ENCODE peak calls at places on chromosomes 7 and 10, in five cellular contexts. One of them, this sample, is unnamed.

GRCh38 chr7:97118306-97118917 is 914 bp downstream of the SDHAF3 start:
- DNase-seq in GM13977: no peak
- DNase-seq in right lobe of liver: no peak
- DNase-seq in upper lobe of right lung: no peak
- DNase-seq in kidney: no peak
- DNase-seq in this sample: no peak

GRCh38 chr10:128061306-128062300 is 64.6 kb downstream of the MKI67 start:
- DNase-seq in GM13977: no peak
- DNase-seq in right lobe of liver: no peak
- DNase-seq in upper lobe of right lung: peak; percentile 9
- DNase-seq in kidney: peak; percentile 24
- DNase-seq in this sample: peak; percentile 38

GRCh38 chr7:7122033-7122478 is 60.3 kb upstream of the C1GALT1 start:
- DNase-seq in GM13977: no peak
- DNase-seq in right lobe of liver: no peak
- DNase-seq in upper lobe of right lung: no peak
- DNase-seq in kidney: no peak
- DNase-seq in this sample: no peak

GRCh38 chr10:80509403-80510161 is 28.1 kb upstream of the SH2D4B start:
- DNase-seq in GM13977: no peak
- DNase-seq in right lobe of liver: no peak
- DNase-seq in upper lobe of right lung: no peak
- DNase-seq in kidney: peak; percentile 77
- DNase-seq in this sample: no peak

GRCh38 chr7:67392596-67393438 is 396.2 kb downstream of the TYW1 start:
- DNase-seq in GM13977: no peak
- DNase-seq in right lobe of liver: no peak
- DNase-seq in upper lobe of right lung: no peak
- DNase-seq in kidney: no peak
- DNase-seq in this sample: peak; percentile 10

GRCh38 chr10:47260505-47261111 is 39.4 kb upstream of the GDF10 start:
- DNase-seq in GM13977: no peak
- DNase-seq in right lobe of liver: no peak
- DNase-seq in upper lobe of right lung: no peak
- DNase-seq in kidney: no peak
- DNase-seq in this sample: no peak

GRCh38 chr7:127943541-127944521 is 87.4 kb downstream of the LRRC4 start:
- DNase-seq in GM13977: no peak
- DNase-seq in right lobe of liver: no peak
- DNase-seq in upper lobe of right lung: no peak
- DNase-seq in kidney: no peak
- DNase-seq in this sample: no peak

GRCh38 chr10:71713135-71714040 is 6.2 kb downstream of the C10orf105 start:
- DNase-seq in GM13977: no peak
- DNase-seq in right lobe of liver: no peak
- DNase-seq in upper lobe of right lung: peak; percentile 79
- DNase-seq in kidney: peak; percentile 92
- DNase-seq in this sample: no peak

GRCh38 chr7:132112111-132112510 is 464.2 kb downstream of the PLXNA4 start:
- DNase-seq in GM13977: no peak
- DNase-seq in right lobe of liver: no peak
- DNase-seq in upper lobe of right lung: no peak
- DNase-seq in kidney: no peak
- DNase-seq in this sample: no peak

GRCh38 chr7:114959931-114960330 is 38.0 kb downstream of the MDFIC start:
- DNase-seq in GM13977: peak; percentile 12
- DNase-seq in right lobe of liver: no peak
- DNase-seq in upper lobe of right lung: no peak
- DNase-seq in kidney: no peak
- DNase-seq in this sample: no peak

GRCh38 chr10:80163741-80164341 is 31.3 kb downstream of the PLAC9 start:
- DNase-seq in GM13977: no peak
- DNase-seq in right lobe of liver: no peak
- DNase-seq in upper lobe of right lung: no peak
- DNase-seq in kidney: no peak
- DNase-seq in this sample: peak; percentile 60

GRCh38 chr10:22433875-22434274 is 88.6 kb downstream of the SPAG6 start:
- DNase-seq in GM13977: no peak
- DNase-seq in right lobe of liver: no peak
- DNase-seq in upper lobe of right lung: no peak
- DNase-seq in kidney: no peak
- DNase-seq in this sample: no peak

GRCh38 chr10:120598377-120598776 is 141.3 kb downstream of the PLPP4 start:
- DNase-seq in GM13977: no peak
- DNase-seq in right lobe of liver: no peak
- DNase-seq in upper lobe of right lung: no peak
- DNase-seq in kidney: no peak
- DNase-seq in this sample: no peak

GRCh38 chr7:29177963-29178612 is 16.5 kb upstream of the CHN2 start:
- DNase-seq in GM13977: no peak
- DNase-seq in right lobe of liver: peak; percentile 55
- DNase-seq in upper lobe of right lung: peak; percentile 74
- DNase-seq in kidney: peak; percentile 74
- DNase-seq in this sample: no peak

GRCh38 chr10:90326498-90327267 is 531.2 kb downstream of the HTR7 start:
- DNase-seq in GM13977: no peak
- DNase-seq in right lobe of liver: no peak
- DNase-seq in upper lobe of right lung: no peak
- DNase-seq in kidney: no peak
- DNase-seq in this sample: no peak

GRCh38 chr7:148903504-148903903 is 19.4 kb upstream of the EZH2 start:
- DNase-seq in GM13977: no peak
- DNase-seq in right lobe of liver: no peak
- DNase-seq in upper lobe of right lung: no peak
- DNase-seq in kidney: no peak
- DNase-seq in this sample: no peak

GRCh38 chr7:17633099-17633498 is 307.2 kb downstream of the SNX13 start:
- DNase-seq in GM13977: no peak
- DNase-seq in right lobe of liver: no peak
- DNase-seq in upper lobe of right lung: no peak
- DNase-seq in kidney: no peak
- DNase-seq in this sample: no peak

GRCh38 chr10:130757821-130758489 is 553.6 kb downstream of the TCERG1L start:
- DNase-seq in GM13977: no peak
- DNase-seq in right lobe of liver: no peak
- DNase-seq in upper lobe of right lung: peak; percentile 38
- DNase-seq in kidney: peak; percentile 64
- DNase-seq in this sample: peak; percentile 77

GRCh38 chr7:129702316-129702715 is 90.8 kb downstream of the NRF1 start:
- DNase-seq in GM13977: no peak
- DNase-seq in right lobe of liver: no peak
- DNase-seq in upper lobe of right lung: no peak
- DNase-seq in kidney: no peak
- DNase-seq in this sample: no peak

GRCh38 chr10:43344051-43344450 is 27.4 kb upstream of the FXYD4 start:
- DNase-seq in GM13977: no peak
- DNase-seq in right lobe of liver: no peak
- DNase-seq in upper lobe of right lung: no peak
- DNase-seq in kidney: no peak
- DNase-seq in this sample: no peak

GRCh38 chr7:95324396-95324795 is at the start of gene PON1:
- DNase-seq in GM13977: no peak
- DNase-seq in right lobe of liver: peak; percentile 63
- DNase-seq in upper lobe of right lung: no peak
- DNase-seq in kidney: no peak
- DNase-seq in this sample: no peak

GRCh38 chr10:128121750-128122412 is 4.3 kb downstream of the MKI67 start:
- DNase-seq in GM13977: no peak
- DNase-seq in right lobe of liver: no peak
- DNase-seq in upper lobe of right lung: no peak
- DNase-seq in kidney: no peak
- DNase-seq in this sample: no peak

GRCh38 chr10:89946106-89946505 is 244.7 kb downstream of the KIF20B start:
- DNase-seq in GM13977: no peak
- DNase-seq in right lobe of liver: no peak
- DNase-seq in upper lobe of right lung: no peak
- DNase-seq in kidney: no peak
- DNase-seq in this sample: no peak

GRCh38 chr7:156160811-156161210 is 348.5 kb upstream of the SHH start:
- DNase-seq in GM13977: no peak
- DNase-seq in right lobe of liver: no peak
- DNase-seq in upper lobe of right lung: peak; percentile 72
- DNase-seq in kidney: peak; percentile 76
- DNase-seq in this sample: no peak

GRCh38 chr10:43360086-43360485 is 11.3 kb upstream of the FXYD4 start:
- DNase-seq in GM13977: no peak
- DNase-seq in right lobe of liver: no peak
- DNase-seq in upper lobe of right lung: no peak
- DNase-seq in kidney: no peak
- DNase-seq in this sample: no peak

GRCh38 chr7:22173884-22174573 is 182.9 kb downstream of the RAPGEF5 start:
- DNase-seq in GM13977: peak; percentile 19
- DNase-seq in right lobe of liver: no peak
- DNase-seq in upper lobe of right lung: no peak
- DNase-seq in kidney: no peak
- DNase-seq in this sample: no peak

GRCh38 chr7:144035385-144035784 is 13.4 kb upstream of the OR2A5 start:
- DNase-seq in GM13977: no peak
- DNase-seq in right lobe of liver: no peak
- DNase-seq in upper lobe of right lung: no peak
- DNase-seq in kidney: no peak
- DNase-seq in this sample: no peak

DNA sequence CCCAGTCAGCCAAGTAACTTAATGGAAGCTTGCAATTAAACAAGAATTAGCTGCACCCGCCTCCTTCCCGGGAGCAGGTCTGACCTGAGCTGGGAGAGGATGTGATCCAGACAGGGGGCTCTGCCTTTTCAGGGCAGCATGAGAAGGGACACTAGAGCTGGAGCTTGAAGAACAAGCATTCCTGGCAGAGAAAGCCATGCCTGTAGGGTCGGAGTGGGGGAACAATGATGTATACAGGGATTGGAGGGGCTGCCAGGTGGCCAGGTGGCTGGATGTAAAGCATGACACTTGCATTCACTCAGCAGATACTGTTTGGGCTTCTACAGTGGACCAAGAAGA is 112.5 kb downstream of the GRK5 start:
- DNase-seq in GM13977: no peak
- DNase-seq in right lobe of liver: no peak
- DNase-seq in upper lobe of right lung: no peak
- DNase-seq in kidney: no peak
- DNase-seq in this sample: no peak
- TF ChIP-seq CTCF in GM13977: no peak
- TF ChIP-seq CTCF in right lobe of liver: no peak
- TF ChIP-seq CTCF in upper lobe of right lung: no peak
- TF ChIP-seq CTCF in kidney: no peak
- TF ChIP-seq CTCF in this sample: no peak

GRCh38 chr10:31927597-31928530 is 767 bp downstream of the ARHGAP12 start:
- DNase-seq in GM13977: peak; percentile 69
- DNase-seq in right lobe of liver: peak; percentile 63
- DNase-seq in upper lobe of right lung: peak; percentile 81
- DNase-seq in kidney: peak; percentile 87
- DNase-seq in this sample: no peak
- TF ChIP-seq CTCF in GM13977: no peak
- TF ChIP-seq CTCF in right lobe of liver: no peak
- TF ChIP-seq CTCF in upper lobe of right lung: peak; percentile 30
- TF ChIP-seq CTCF in kidney: peak; percentile 35
- TF ChIP-seq CTCF in this sample: peak; percentile 68

GRCh38 chr10:44462338-44462914 is 77.5 kb upstream of the CXCL12 start:
- DNase-seq in GM13977: no peak
- DNase-seq in right lobe of liver: no peak
- DNase-seq in upper lobe of right lung: no peak
- DNase-seq in kidney: no peak
- DNase-seq in this sample: no peak

GRCh38 chr10:44458671-44459403 is 73.9 kb upstream of the CXCL12 start:
- DNase-seq in GM13977: no peak
- DNase-seq in right lobe of liver: no peak
- DNase-seq in upper lobe of right lung: no peak
- DNase-seq in kidney: peak; percentile 58
- DNase-seq in this sample: no peak

GRCh38 chr10:44460499-44460898 is 75.6 kb upstream of the CXCL12 start:
- DNase-seq in GM13977: no peak
- DNase-seq in right lobe of liver: no peak
- DNase-seq in upper lobe of right lung: no peak
- DNase-seq in kidney: no peak
- DNase-seq in this sample: no peak

GRCh38 chr10:44459677-44460076 is 74.8 kb upstream of the CXCL12 start:
- DNase-seq in GM13977: no peak
- DNase-seq in right lobe of liver: no peak
- DNase-seq in upper lobe of right lung: no peak
- DNase-seq in kidney: no peak
- DNase-seq in this sample: no peak

GRCh38 chr10:44457259-44457658 is 72.4 kb upstream of the CXCL12 start:
- DNase-seq in GM13977: no peak
- DNase-seq in right lobe of liver: no peak
- DNase-seq in upper lobe of right lung: no peak
- DNase-seq in kidney: no peak
- DNase-seq in this sample: no peak
- TF ChIP-seq CTCF in GM13977: no peak
- TF ChIP-seq CTCF in right lobe of liver: no peak
- TF ChIP-seq CTCF in upper lobe of right lung: no peak
- TF ChIP-seq CTCF in kidney: no peak
- TF ChIP-seq CTCF in this sample: peak; percentile 20

GRCh38 chr10:5450605-5451384 is 38.4 kb downstream of the NET1 start:
- DNase-seq in GM13977: no peak
- DNase-seq in right lobe of liver: no peak
- DNase-seq in upper lobe of right lung: no peak
- DNase-seq in kidney: no peak
- DNase-seq in this sample: no peak

GRCh38 chr10:5448333-5449048 is 36.1 kb downstream of the NET1 start:
- DNase-seq in GM13977: no peak
- DNase-seq in right lobe of liver: no peak
- DNase-seq in upper lobe of right lung: no peak
- DNase-seq in kidney: no peak
- DNase-seq in this sample: no peak

GRCh38 chr10:5447611-5448071 is 35.3 kb downstream of the NET1 start:
- DNase-seq in GM13977: peak; percentile 44
- DNase-seq in right lobe of liver: no peak
- DNase-seq in upper lobe of right lung: no peak
- DNase-seq in kidney: no peak
- DNase-seq in this sample: no peak

GRCh38 chr10:5449227-5449626 is 36.9 kb downstream of the NET1 start:
- DNase-seq in GM13977: no peak
- DNase-seq in right lobe of liver: no peak
- DNase-seq in upper lobe of right lung: no peak
- DNase-seq in kidney: no peak
- DNase-seq in this sample: no peak

DNA sequence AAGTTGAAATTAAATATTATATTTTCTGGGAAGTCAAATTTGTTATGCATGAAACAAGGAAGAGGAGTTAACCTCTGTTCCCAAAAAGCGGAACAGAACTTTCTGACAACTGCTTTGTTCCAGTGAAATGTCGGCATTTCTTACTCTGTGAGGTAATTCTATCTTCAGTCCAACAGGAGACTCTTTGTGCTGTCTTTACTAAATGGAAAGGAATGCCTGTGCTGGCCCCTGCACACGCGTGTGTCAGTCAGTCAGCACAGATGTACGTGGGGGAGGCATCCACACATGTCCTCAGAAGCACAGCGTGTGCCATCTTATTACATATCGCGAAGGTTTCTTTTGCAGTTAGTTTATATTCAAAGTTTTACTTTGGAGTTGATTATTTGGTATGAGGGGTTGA is 37.5 kb downstream of the NET1 start:
- DNase-seq in GM13977: no peak
- DNase-seq in right lobe of liver: no peak
- DNase-seq in upper lobe of right lung: no peak
- DNase-seq in kidney: no peak
- DNase-seq in this sample: no peak
- TF ChIP-seq CTCF in GM13977: no peak
- TF ChIP-seq CTCF in right lobe of liver: no peak
- TF ChIP-seq CTCF in upper lobe of right lung: no peak
- TF ChIP-seq CTCF in kidney: peak; percentile 6
- TF ChIP-seq CTCF in this sample: peak; percentile 60